ENCODE peak calls at places on chromosomes 6 and 20, in eight cellular contexts. Y is aorta; O is HFFc6; C is iPS DF 6.9; L is kidney epithelial cell; H is HEK293T; R is BJ; N is effector CD4-positive, alpha-beta T cell. G is an unnamed sample.

GRCh38 chr20:57779401-57780003 is 69.7 kb upstream of the PMEPA1 start:
- DNase-seq in O (no peak), C (no peak), L (peak; percentile 18), N (no peak), H (no peak), Y (no peak), R (no peak), G (peak; percentile 26)

GRCh38 chr6:11196511-11197174 is 35.8 kb downstream of the NEDD9 start:
- DNase-seq in L (no peak), C (no peak), R (peak; percentile 84), Y (no peak), N (no peak), O (peak; percentile 85), H (no peak), G (no peak)

GRCh38 chr20:4480104-4480503 is 241.6 kb upstream of the PRND start:
- DNase-seq in R (no peak), N (no peak), Y (no peak), L (no peak), H (no peak), C (no peak), O (no peak), G (no peak)

GRCh38 chr6:72619883-72620696 is 1.8 kb upstream of the KCNQ5 start:
- DNase-seq in N (peak; percentile 46), C (no peak), O (peak; percentile 47), L (no peak), H (no peak), Y (peak; percentile 67), R (no peak), G (peak; percentile 15)

GRCh38 chr6:34145161-34146020 is 496 bp downstream of the GRM4 start:
- DNase-seq in R (no peak), N (no peak), Y (peak; percentile 46), L (no peak), C (no peak), O (no peak), H (peak; percentile 55), G (no peak)

GRCh38 chr6:110214338-110214737 is 34.1 kb downstream of the CDC40 start:
- DNase-seq in N (no peak), O (no peak), Y (no peak), H (no peak), L (peak; percentile 19), R (no peak), C (no peak), G (no peak)

GRCh38 chr6:15487262-15487661 is 175.6 kb downstream of the DTNBP1 start:
- DNase-seq in L (no peak), O (no peak), N (no peak), R (no peak), C (no peak), H (no peak), Y (no peak), G (no peak)

GRCh38 chr20:32139947-32140346 is 30.4 kb downstream of the TM9SF4 start:
- DNase-seq in L (no peak), R (no peak), H (no peak), C (no peak), O (no peak), Y (no peak), N (no peak), G (no peak)

GRCh38 chr20:4602297-4602631 is 119.4 kb upstream of the PRND start:
- DNase-seq in H (no peak), L (no peak), Y (no peak), O (peak; percentile 28), C (no peak), N (no peak), R (no peak), G (no peak)

G was measured in mucosa of gallbladder.